ENCODE peak calls at places on chromosome 17, in six cellular contexts. One of them, this sample, is unnamed.

GRCh38 chr17:8250101-8250500 is 1.0 kb downstream of the PFAS start:
- DNase-seq in aorta: no peak
- DNase-seq in MG63: no peak
- DNase-seq in Karpas-422: peak; percentile 53
- DNase-seq in breast epithelium: no peak
- DNase-seq in ovary: no peak
- DNase-seq in this sample: no peak

GRCh38 chr17:33033176-33033575 is 41.5 kb downstream of the SPACA3 start:
- DNase-seq in breast epithelium: no peak
- DNase-seq in ovary: no peak
- DNase-seq in aorta: no peak
- DNase-seq in MG63: no peak
- DNase-seq in Karpas-422: no peak
- DNase-seq in this sample: no peak

GRCh38 chr17:36123431-36123830 is 19.8 kb downstream of the CCL4 start:
- DNase-seq in MG63: no peak
- DNase-seq in aorta: no peak
- DNase-seq in breast epithelium: no peak
- DNase-seq in Karpas-422: no peak
- DNase-seq in ovary: no peak
- DNase-seq in this sample: peak; percentile 30

GRCh38 chr17:57603978-57604377 is 141.1 kb downstream of the CCDC182 start:
- DNase-seq in ovary: no peak
- DNase-seq in MG63: no peak
- DNase-seq in breast epithelium: peak; percentile 35
- DNase-seq in aorta: peak; percentile 57
- DNase-seq in Karpas-422: peak; percentile 94
- DNase-seq in this sample: no peak

GRCh38 chr17:79983456-79983855 is 52.2 kb downstream of the TBC1D16 start:
- DNase-seq in aorta: peak; percentile 39
- DNase-seq in MG63: no peak
- DNase-seq in Karpas-422: no peak
- DNase-seq in ovary: no peak
- DNase-seq in breast epithelium: peak; percentile 49
- DNase-seq in this sample: peak; percentile 29

GRCh38 chr17:2171725-2172446 is 117.0 kb downstream of the HIC1 start:
- DNase-seq in aorta: peak; percentile 85
- DNase-seq in Karpas-422: no peak
- DNase-seq in breast epithelium: peak; percentile 72
- DNase-seq in MG63: peak; percentile 87
- DNase-seq in ovary: peak; percentile 88
- DNase-seq in this sample: no peak

GRCh38 chr17:4516740-4517139 is 18.1 kb downstream of the SPNS2 start:
- DNase-seq in breast epithelium: no peak
- DNase-seq in aorta: no peak
- DNase-seq in Karpas-422: no peak
- DNase-seq in MG63: no peak
- DNase-seq in ovary: no peak
- DNase-seq in this sample: no peak

GRCh38 chr17:64020068-64020766 is at the start of gene ICAM2:
- DNase-seq in MG63: no peak
- DNase-seq in ovary: no peak
- DNase-seq in Karpas-422: peak; percentile 55
- DNase-seq in aorta: peak; percentile 80
- DNase-seq in breast epithelium: no peak
- DNase-seq in this sample: peak; percentile 32

GRCh38 chr17:45224671-45225050 is 3.0 kb downstream of the FMNL1 start:
- DNase-seq in ovary: no peak
- DNase-seq in breast epithelium: no peak
- DNase-seq in Karpas-422: no peak
- DNase-seq in aorta: no peak
- DNase-seq in MG63: no peak
- DNase-seq in this sample: peak; percentile 47

GRCh38 chr17:7929158-7930029 is at the start of gene KCNAB3:
- DNase-seq in ovary: peak; percentile 58
- DNase-seq in Karpas-422: peak; percentile 97
- DNase-seq in MG63: no peak
- DNase-seq in aorta: peak; percentile 64
- DNase-seq in breast epithelium: no peak
- DNase-seq in this sample: peak; percentile 96

GRCh38 chr17:9037741-9038140 is 16.4 kb downstream of the NTN1 start:
- DNase-seq in breast epithelium: no peak
- DNase-seq in aorta: no peak
- DNase-seq in Karpas-422: no peak
- DNase-seq in MG63: no peak
- DNase-seq in ovary: no peak
- DNase-seq in this sample: no peak

GRCh38 chr17:45029758-45030423 is 21.5 kb downstream of the DCAKD start:
- DNase-seq in Karpas-422: no peak
- DNase-seq in MG63: no peak
- DNase-seq in aorta: no peak
- DNase-seq in ovary: no peak
- DNase-seq in breast epithelium: no peak
- DNase-seq in this sample: no peak

GRCh38 chr17:3972281-3972731 is 8.1 kb upstream of the ATP2A3 start:
- DNase-seq in Karpas-422: peak; percentile 63
- DNase-seq in breast epithelium: no peak
- DNase-seq in ovary: no peak
- DNase-seq in MG63: no peak
- DNase-seq in aorta: peak; percentile 44
- DNase-seq in this sample: peak; percentile 56

GRCh38 chr17:4394208-4395110 is 28.0 kb upstream of the UBE2G1 start:
- DNase-seq in ovary: no peak
- DNase-seq in aorta: no peak
- DNase-seq in breast epithelium: no peak
- DNase-seq in MG63: no peak
- DNase-seq in Karpas-422: no peak
- DNase-seq in this sample: no peak

GRCh38 chr17:64993867-64994266 is 62.7 kb downstream of the GNA13 start:
- DNase-seq in aorta: no peak
- DNase-seq in Karpas-422: no peak
- DNase-seq in MG63: no peak
- DNase-seq in breast epithelium: no peak
- DNase-seq in ovary: no peak
- DNase-seq in this sample: no peak

GRCh38 chr17:7403043-7403901 is 625 bp downstream of the TMEM256 start:
- DNase-seq in breast epithelium: no peak
- DNase-seq in MG63: no peak
- DNase-seq in Karpas-422: peak; percentile 74
- DNase-seq in aorta: peak; percentile 74
- DNase-seq in ovary: peak; percentile 70
- DNase-seq in this sample: peak; percentile 91

GRCh38 chr17:9676742-9677387 is 31.5 kb downstream of the USP43 start:
- DNase-seq in MG63: peak; percentile 66
- DNase-seq in Karpas-422: no peak
- DNase-seq in ovary: no peak
- DNase-seq in aorta: no peak
- DNase-seq in breast epithelium: no peak
- DNase-seq in this sample: no peak

GRCh38 chr17:63833741-63834373 is 6.4 kb upstream of the FTSJ3 start:
- DNase-seq in breast epithelium: no peak
- DNase-seq in MG63: no peak
- DNase-seq in Karpas-422: no peak
- DNase-seq in ovary: no peak
- DNase-seq in aorta: no peak
- DNase-seq in this sample: no peak

GRCh38 chr17:76039121-76039520 is 12.0 kb upstream of the EVPL start:
- DNase-seq in aorta: no peak
- DNase-seq in Karpas-422: no peak
- DNase-seq in ovary: no peak
- DNase-seq in MG63: no peak
- DNase-seq in breast epithelium: no peak
- DNase-seq in this sample: peak; percentile 8

GRCh38 chr17:75325348-75325747 is 36.1 kb upstream of the SLC25A19 start:
- DNase-seq in breast epithelium: no peak
- DNase-seq in Karpas-422: no peak
- DNase-seq in MG63: no peak
- DNase-seq in ovary: no peak
- DNase-seq in aorta: no peak
- DNase-seq in this sample: peak; percentile 5

GRCh38 chr17:19448341-19449268 is 37.6 kb downstream of the RNF112 start:
- DNase-seq in MG63: peak; percentile 56
- DNase-seq in ovary: no peak
- DNase-seq in breast epithelium: no peak
- DNase-seq in Karpas-422: no peak
- DNase-seq in aorta: no peak
- DNase-seq in this sample: no peak

GRCh38 chr17:21240375-21241055 is 12.7 kb downstream of the NATD1 start:
- DNase-seq in Karpas-422: no peak
- DNase-seq in breast epithelium: no peak
- DNase-seq in ovary: no peak
- DNase-seq in aorta: no peak
- DNase-seq in MG63: no peak
- DNase-seq in this sample: peak; percentile 79

GRCh38 chr17:19263621-19264010 is 26.4 kb downstream of the EPN2 start:
- DNase-seq in aorta: peak; percentile 75
- DNase-seq in Karpas-422: no peak
- DNase-seq in ovary: no peak
- DNase-seq in breast epithelium: no peak
- DNase-seq in MG63: peak; percentile 43
- DNase-seq in this sample: no peak

GRCh38 chr17:51256101-51256500 is 3.7 kb downstream of the MBTD1 start:
- DNase-seq in aorta: no peak
- DNase-seq in Karpas-422: no peak
- DNase-seq in ovary: no peak
- DNase-seq in MG63: no peak
- DNase-seq in breast epithelium: no peak
- DNase-seq in this sample: no peak

GRCh38 chr17:67931227-67931626 is 65.0 kb downstream of the C17orf58 start:
- DNase-seq in Karpas-422: no peak
- DNase-seq in aorta: no peak
- DNase-seq in ovary: no peak
- DNase-seq in breast epithelium: no peak
- DNase-seq in MG63: no peak
- DNase-seq in this sample: no peak

GRCh38 chr17:35736236-35736635 is 4.8 kb downstream of the RASL10B start:
- DNase-seq in aorta: no peak
- DNase-seq in ovary: no peak
- DNase-seq in MG63: no peak
- DNase-seq in breast epithelium: no peak
- DNase-seq in Karpas-422: no peak
- DNase-seq in this sample: peak; percentile 32

GRCh38 chr17:17391575-17392370 is 85.0 kb upstream of the MED9 start:
- DNase-seq in MG63: no peak
- DNase-seq in breast epithelium: no peak
- DNase-seq in Karpas-422: peak; percentile 81
- DNase-seq in ovary: no peak
- DNase-seq in aorta: no peak
- DNase-seq in this sample: no peak

GRCh38 chr17:77704048-77704815 is 254.3 kb upstream of the TNRC6C start:
- DNase-seq in MG63: no peak
- DNase-seq in breast epithelium: no peak
- DNase-seq in aorta: no peak
- DNase-seq in ovary: no peak
- DNase-seq in Karpas-422: no peak
- DNase-seq in this sample: no peak
- H3K27me3 ChIP-seq in MG63: peaks cover 6% of the 10 kb centered on the region
- H3K27me3 ChIP-seq in breast epithelium: no peaks in the 10 kb centered on the region
- H3K27me3 ChIP-seq in aorta: no peaks in the 10 kb centered on the region
- H3K27me3 ChIP-seq in ovary: no peaks in the 10 kb centered on the region
- H3K27me3 ChIP-seq in Karpas-422: no peaks in the 10 kb centered on the region
- H3K27me3 ChIP-seq in this sample: peaks cover 2% of the 10 kb centered on the region

GRCh38 chr17:73560661-73561060 is 83.6 kb downstream of the SDK2 start:
- DNase-seq in breast epithelium: no peak
- DNase-seq in Karpas-422: no peak
- DNase-seq in ovary: no peak
- DNase-seq in aorta: no peak
- DNase-seq in MG63: peak; percentile 38
- DNase-seq in this sample: peak; percentile 86

GRCh38 chr17:73559532-73559931 is 84.7 kb downstream of the SDK2 start:
- DNase-seq in ovary: no peak
- DNase-seq in breast epithelium: no peak
- DNase-seq in Karpas-422: no peak
- DNase-seq in aorta: no peak
- DNase-seq in MG63: no peak
- DNase-seq in this sample: peak; percentile 75

GRCh38 chr17:73564856-73565255 is 79.4 kb downstream of the SDK2 start:
- DNase-seq in breast epithelium: no peak
- DNase-seq in MG63: peak; percentile 92
- DNase-seq in Karpas-422: no peak
- DNase-seq in ovary: no peak
- DNase-seq in aorta: no peak
- DNase-seq in this sample: no peak

GRCh38 chr17:73561066-73561465 is 83.2 kb downstream of the SDK2 start:
- DNase-seq in Karpas-422: no peak
- DNase-seq in ovary: no peak
- DNase-seq in aorta: no peak
- DNase-seq in breast epithelium: no peak
- DNase-seq in MG63: no peak
- DNase-seq in this sample: no peak

GRCh38 chr17:73562896-73563295 is 81.3 kb downstream of the SDK2 start:
- DNase-seq in Karpas-422: no peak
- DNase-seq in breast epithelium: no peak
- DNase-seq in aorta: no peak
- DNase-seq in ovary: no peak
- DNase-seq in MG63: peak; percentile 93
- DNase-seq in this sample: no peak
- H3K4me3 ChIP-seq in Karpas-422: no peak overlapping the region
- H3K4me3 ChIP-seq in breast epithelium: no peak overlapping the region
- H3K4me3 ChIP-seq in aorta: no peak overlapping the region
- H3K4me3 ChIP-seq in ovary: no peak overlapping the region
- H3K4me3 ChIP-seq in MG63: no peak overlapping the region
- H3K4me3 ChIP-seq in this sample: no peak overlapping the region

DNA sequence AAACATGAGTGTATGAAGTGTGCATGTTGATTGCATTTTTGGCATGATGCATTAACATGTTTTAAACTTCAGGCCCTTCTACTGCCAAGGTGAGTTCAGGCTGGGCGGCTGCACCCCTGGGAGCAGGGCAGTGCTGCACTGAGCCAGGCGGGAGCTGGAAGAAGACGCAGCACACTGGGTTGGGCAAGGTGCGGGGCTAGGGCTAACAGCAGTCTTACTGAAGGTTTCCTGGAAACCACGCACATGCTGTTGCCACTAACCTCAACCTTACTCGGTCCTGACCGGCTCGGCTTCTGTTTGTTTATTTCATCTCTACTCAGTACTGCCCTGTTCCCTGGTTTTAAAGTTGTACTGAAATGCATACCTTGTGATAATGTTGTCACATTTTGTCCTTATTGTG is 61.0 kb downstream of the MAP2K4 start:
- DNase-seq in aorta: no peak
- DNase-seq in MG63: no peak
- DNase-seq in ovary: no peak
- DNase-seq in Karpas-422: no peak
- DNase-seq in breast epithelium: no peak
- DNase-seq in this sample: no peak
- H3K36me3 ChIP-seq in aorta: no peaks in the 10 kb centered on the region
- H3K36me3 ChIP-seq in MG63: peaks cover 19% of the 10 kb centered on the region
- H3K36me3 ChIP-seq in ovary: no peaks in the 10 kb centered on the region
- H3K36me3 ChIP-seq in Karpas-422: no peaks in the 10 kb centered on the region
- H3K36me3 ChIP-seq in breast epithelium: no peaks in the 10 kb centered on the region
- H3K36me3 ChIP-seq in this sample: no peaks in the 10 kb centered on the region

GRCh38 chr17:60383379-60383778 is 8.6 kb downstream of the USP32 start:
- DNase-seq in MG63: no peak
- DNase-seq in ovary: no peak
- DNase-seq in breast epithelium: no peak
- DNase-seq in Karpas-422: no peak
- DNase-seq in aorta: no peak
- DNase-seq in this sample: no peak
- H3K27me3 ChIP-seq in MG63: no peaks in the 10 kb centered on the region
- H3K27me3 ChIP-seq in ovary: no peaks in the 10 kb centered on the region
- H3K27me3 ChIP-seq in breast epithelium: no peaks in the 10 kb centered on the region
- H3K27me3 ChIP-seq in Karpas-422: no peaks in the 10 kb centered on the region
- H3K27me3 ChIP-seq in aorta: no peaks in the 10 kb centered on the region
- H3K27me3 ChIP-seq in this sample: no peaks in the 10 kb centered on the region